ENCODE peak calls at places on chromosome 16, in six cellular contexts. L is activated T-cell treated with anti-CD3 and anti-CD28 coated beads, Interleukin-2, amount 50 U/mL, for 72 hours; W is activated CD4-positive, alpha-beta T cell treated with anti-CD3 and anti-CD28 coated beads, Interleukin-2, amount 50 U/mL, for 1 hour; Q is NCI-H460; K is A549; P is stimulated activated CD8-positive, alpha-beta memory T cell treated with anti-CD3 and anti-CD28 coated beads, Interleukin-12 subunit alpha, Interleukin-12 subunit beta, amount 100 ng/mL, for 4 hours. D is an unnamed sample.

GRCh38 chr16:73275448-73275847 is 227.5 kb upstream of the ZFHX3 start:
- DNase-seq in P (no peak), K (no peak), L (no peak), W (no peak), Q (no peak), D (no peak)

GRCh38 chr16:58459344-58460218 is 40.4 kb upstream of the NDRG4 start:
- DNase-seq in K (peak; percentile 75), W (no peak), P (peak; percentile 6), Q (no peak), L (peak; percentile 65), D (no peak)

GRCh38 chr16:53768167-53768566 is 64.2 kb downstream of the FTO start:
- DNase-seq in L (no peak), Q (no peak), W (no peak), P (no peak), K (no peak), D (no peak)

GRCh38 chr16:77290451-77291110 is 91.4 kb downstream of the SYCE1L start:
- DNase-seq in W (no peak), K (peak; percentile 52), Q (no peak), P (no peak), L (no peak), D (no peak)

GRCh38 chr16:53893731-53894435 is 189.9 kb downstream of the FTO start:
- DNase-seq in W (no peak), L (no peak), K (peak; percentile 31), P (no peak), Q (no peak), D (no peak)

GRCh38 chr16:49712106-49712505 is 143.8 kb downstream of the ZNF423 start:
- DNase-seq in Q (no peak), L (no peak), K (no peak), P (no peak), W (no peak), D (no peak)

GRCh38 chr16:28103516-28104170 is 40.1 kb upstream of the GSG1L start:
- DNase-seq in W (no peak), L (no peak), Q (no peak), K (no peak), P (no peak), D (no peak)

GRCh38 chr16:84514874-84515835 is 10.7 kb upstream of the MEAK7 start:
- DNase-seq in Q (no peak), L (peak; percentile 81), W (peak; percentile 76), P (peak; percentile 63), K (no peak), D (peak; percentile 98)

GRCh38 chr16:84687715-84688114 is 12.1 kb upstream of the USP10 start:
- DNase-seq in Q (no peak), W (no peak), L (peak; percentile 9), K (no peak), P (no peak), D (no peak)

GRCh38 chr16:56422896-56423441 is 2.4 kb downstream of the AMFR start:
- DNase-seq in W (no peak), Q (no peak), P (no peak), K (no peak), L (no peak), D (no peak)

GRCh38 chr16:79767597-79768280 is 167.2 kb upstream of the MAF start:
- DNase-seq in W (no peak), Q (peak; percentile 41), P (no peak), K (peak; percentile 24), L (no peak), D (no peak)

GRCh38 chr16:87243383-87243964 is 73.7 kb downstream of the C16orf95 start:
- DNase-seq in L (no peak), W (no peak), K (no peak), P (no peak), Q (no peak), D (no peak)

GRCh38 chr16:83797013-83797412 is 10.8 kb upstream of the HSBP1 start:
- DNase-seq in L (no peak), Q (no peak), P (no peak), K (no peak), W (no peak), D (no peak)

GRCh38 chr16:6209355-6209930 is 1111.8 kb upstream of the EEF2KMT start:
- DNase-seq in Q (no peak), W (no peak), P (no peak), K (no peak), L (no peak), D (no peak)

D was measured in HL-60.